ENCODE peak calls at places on chromosomes 1 and 21, in four cellular contexts. K is left lung, U is uterus, V is A549. Q is an unnamed sample.

GRCh38 chr21:42233067-42233981 is 14.4 kb downstream of the ABCG1 start:
- DNase-seq in V (peak; percentile 21), K (no peak), U (peak; percentile 72), Q (peak; percentile 76)

GRCh38 chr1:30188999-30189398 is 534.4 kb downstream of the MATN1 start:
- DNase-seq in V (no peak), K (no peak), U (no peak), Q (no peak)

GRCh38 chr1:153348511-153349362 is at the start of gene PGLYRP4:
- DNase-seq in U (no peak), V (no peak), K (no peak), Q (no peak)

GRCh38 chr1:103496014-103496635 is 29.4 kb upstream of the RNPC3 start:
- DNase-seq in K (no peak), U (no peak), V (no peak), Q (no peak)

GRCh38 chr1:45679123-45679522 is 7.2 kb downstream of the GPBP1L1 start:
- DNase-seq in V (no peak), U (no peak), K (no peak), Q (no peak)

GRCh38 chr1:211739671-211740411 is 64.4 kb upstream of the NEK2 start:
- DNase-seq in V (no peak), K (no peak), U (no peak), Q (no peak)

GRCh38 chr1:53544731-53545515 is 85.7 kb downstream of the DMRTB1 start:
- DNase-seq in K (peak; percentile 24), U (peak; percentile 2), V (no peak), Q (no peak)

GRCh38 chr1:153532769-153533599 is 2.8 kb downstream of the S100A6 start:
- DNase-seq in K (peak; percentile 96), U (peak; percentile 92), V (peak; percentile 91), Q (peak; percentile 73)

GRCh38 chr1:53377438-53377841 is 49.6 kb upstream of the LRP8 start:
- DNase-seq in U (peak; percentile 3), V (no peak), K (no peak), Q (no peak)

GRCh38 chr1:203072002-203072607 is 13.7 kb downstream of the MYOG start:
- DNase-seq in K (no peak), V (no peak), U (no peak), Q (no peak)

GRCh38 chr1:61807606-61808005 is 65.3 kb downstream of the PATJ start:
- DNase-seq in U (no peak), K (no peak), V (no peak), Q (no peak)

GRCh38 chr1:24978383-24979032 is 48.4 kb upstream of the RUNX3 start:
- DNase-seq in V (no peak), K (no peak), U (no peak), Q (no peak)

GRCh38 chr1:186102559-186103148 is 272.4 kb downstream of the TPR start:
- DNase-seq in K (no peak), V (no peak), U (no peak), Q (no peak)

GRCh38 chr21:34274001-34274400 is 89.8 kb upstream of the KCNE2 start:
- DNase-seq in U (no peak), K (no peak), V (no peak), Q (no peak)

GRCh38 chr1:149936076-149936991 is at the start of gene MTMR11:
- DNase-seq in K (no peak), U (peak; percentile 67), V (peak; percentile 55), Q (no peak)

GRCh38 chr1:94237291-94238226 is at the start of gene ARHGAP29:
- DNase-seq in U (peak; percentile 58), K (peak; percentile 95), V (peak; percentile 79), Q (peak; percentile 18)

GRCh38 chr1:179046808-179047636 is 21.3 kb downstream of the FAM20B start:
- DNase-seq in U (no peak), V (no peak), K (no peak), Q (no peak)

GRCh38 chr1:93573940-93574469 is 107.6 kb downstream of the BCAR3 start:
- DNase-seq in K (no peak), U (no peak), V (no peak), Q (no peak)

GRCh38 chr1:75969550-75969949 is 37.3 kb upstream of the ASB17 start:
- DNase-seq in U (no peak), V (no peak), K (no peak), Q (no peak)

GRCh38 chr1:75696000-75696399 is 28.5 kb upstream of the ACADM start:
- DNase-seq in V (no peak), K (no peak), U (no peak), Q (no peak)

GRCh38 chr1:19096036-19096833 is 113.8 kb downstream of the UBR4 start:
- DNase-seq in K (no peak), U (no peak), V (peak; percentile 56), Q (no peak)

GRCh38 chr1:32007591-32007940 is 6.1 kb upstream of the KHDRBS1 start:
- DNase-seq in K (no peak), V (no peak), U (no peak), Q (no peak)

GRCh38 chr1:94044290-94044790 is 76.6 kb downstream of the ABCA4 start:
- DNase-seq in K (no peak), U (peak; percentile 72), V (no peak), Q (no peak)

GRCh38 chr1:5651496-5651895 is 340.7 kb downstream of the NPHP4 start:
- DNase-seq in U (no peak), V (no peak), K (no peak), Q (no peak)

DNA sequence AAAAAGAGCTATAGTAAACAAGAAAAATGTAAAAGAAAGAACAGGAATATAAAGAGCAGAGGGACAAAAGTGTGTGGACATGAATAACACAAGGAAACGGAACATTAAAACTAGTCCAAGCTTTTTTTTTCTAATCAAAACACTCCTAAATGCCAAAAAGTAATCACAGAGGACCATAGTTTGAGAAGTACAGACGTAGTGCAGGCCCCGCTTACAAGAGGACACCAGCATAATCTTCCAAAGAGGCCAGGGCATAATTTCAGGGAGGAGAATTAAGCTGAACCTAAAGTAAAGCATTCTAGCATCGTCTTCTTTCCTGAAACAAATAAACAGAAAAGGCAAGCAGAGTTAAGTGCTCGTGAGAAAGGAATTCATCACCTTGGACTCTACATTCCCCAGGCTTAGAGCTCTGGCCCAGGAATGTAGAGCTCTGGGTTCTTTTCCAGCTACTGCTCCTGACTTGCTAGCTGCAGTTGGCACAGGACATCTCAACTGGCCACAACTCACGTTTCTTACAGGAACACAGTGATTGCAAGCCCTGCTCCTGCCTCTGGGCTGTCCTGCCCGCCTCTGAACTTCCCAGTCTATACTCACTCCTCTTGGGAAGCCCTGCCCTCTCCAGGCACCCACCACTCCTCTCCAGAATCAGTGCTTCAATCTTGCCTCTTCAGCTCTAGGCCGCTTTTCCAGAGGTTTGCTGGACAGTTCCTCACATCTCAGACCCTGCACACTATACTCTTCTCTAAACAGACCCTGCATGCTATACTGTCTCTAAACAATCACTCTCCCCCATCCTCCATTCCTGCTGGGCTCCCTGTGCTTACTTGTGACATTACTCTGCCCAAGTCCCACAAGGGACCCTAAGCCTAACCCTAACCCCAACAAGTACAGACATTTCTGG is 9.8 kb downstream of the RGS8 start:
- DNase-seq in V (no peak), U (no peak), K (no peak), Q (no peak)
- TF ChIP-seq CTCF in V (no peak), U (no peak), K (no peak), Q (no peak)

GRCh38 chr1:230104395-230105244 is 37.6 kb downstream of the GALNT2 start:
- DNase-seq in K (peak; percentile 97), V (peak; percentile 98), U (peak; percentile 89), Q (peak; percentile 30)
- TF ChIP-seq CTCF in K (no peak), V (no peak), U (no peak), Q (no peak)

DNA sequence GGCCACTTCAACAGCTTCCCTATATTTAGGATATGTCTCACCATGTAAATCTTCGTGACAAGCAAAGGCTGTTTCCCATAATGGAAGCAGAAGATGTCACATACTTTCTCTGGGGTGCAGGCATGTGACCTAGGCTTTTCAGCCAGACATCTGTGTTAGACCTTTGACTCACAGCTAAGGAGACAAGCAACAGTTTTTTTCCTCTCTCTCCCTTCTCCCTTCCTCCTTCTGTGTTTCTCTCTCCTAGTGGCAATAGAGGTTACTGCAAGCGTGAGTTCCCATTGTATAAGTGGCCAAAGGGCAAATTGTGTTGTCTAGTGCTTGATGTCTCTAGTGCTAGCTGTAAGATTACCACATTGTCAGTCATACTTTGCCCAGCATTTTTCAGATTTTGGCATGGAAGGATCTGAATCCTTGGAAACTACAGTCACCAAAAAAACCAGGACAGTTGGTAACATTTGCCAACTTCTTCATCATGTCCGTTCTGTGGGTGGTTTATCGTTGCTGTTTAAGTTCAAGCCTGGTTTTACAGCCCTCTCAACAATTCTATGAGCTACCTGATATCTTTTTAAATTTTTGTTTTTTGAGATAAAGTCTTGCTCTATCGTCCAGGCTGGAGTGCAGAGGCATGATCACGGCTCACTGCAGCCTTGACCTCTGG is 44.4 kb upstream of the RABGAP1L start:
- DNase-seq in V (peak; percentile 81), K (no peak), U (no peak), Q (no peak)
- TF ChIP-seq CTCF in V (peak; percentile 37), K (peak; percentile 58), U (peak; percentile 7), Q (peak; percentile 79)

DNA sequence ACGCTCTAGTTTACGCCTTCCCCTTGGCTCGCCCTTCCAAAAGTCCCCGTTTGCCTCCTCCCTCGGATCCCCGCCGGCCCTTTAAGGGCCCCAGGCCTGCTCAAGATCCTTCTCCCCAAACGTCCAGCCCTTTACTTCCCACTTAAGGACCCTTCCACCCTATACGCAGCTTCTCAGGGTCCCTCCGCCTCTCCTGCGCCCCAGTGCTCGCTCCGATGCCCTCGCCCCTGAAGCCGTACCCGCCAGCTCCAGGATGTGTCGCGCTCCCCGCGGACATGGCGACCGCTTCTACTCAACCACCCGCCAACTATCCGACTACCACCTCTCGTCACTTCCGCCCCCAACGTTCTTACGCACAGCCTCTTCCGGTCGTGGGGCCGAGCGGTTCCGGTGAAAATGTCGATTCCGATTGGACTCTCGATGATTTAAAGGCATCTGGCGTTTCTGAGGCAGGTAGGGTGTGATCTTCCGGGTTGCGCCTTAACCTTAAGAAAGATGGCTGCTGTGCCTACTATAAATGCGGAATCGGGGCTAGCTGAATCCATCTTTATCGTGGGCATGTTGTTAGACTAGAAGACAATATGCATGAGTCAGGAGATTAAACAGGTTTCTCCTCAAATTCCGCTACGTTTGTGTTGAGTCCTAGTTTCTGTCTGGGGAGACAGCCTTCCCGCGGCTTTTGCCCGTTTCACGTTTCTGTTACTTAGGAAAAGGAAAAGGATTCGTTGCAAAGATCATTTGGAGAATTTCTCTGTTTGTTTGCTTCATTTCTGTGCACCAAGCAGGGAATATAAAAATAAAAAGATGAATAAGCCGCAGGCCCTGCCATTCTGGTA is at the start of gene KHDC4:
- DNase-seq in V (peak; percentile 99), K (peak; percentile 94), U (peak; percentile 97), Q (peak; percentile 91)
- TF ChIP-seq CTCF in V (no peak), K (no peak), U (peak; percentile 35), Q (peak; percentile 21)

GRCh38 chr1:209549384-209550001 is 34.0 kb upstream of the CAMK1G start:
- DNase-seq in K (no peak), U (no peak), V (no peak), Q (no peak)
- TF ChIP-seq CTCF in K (no peak), U (no peak), V (no peak), Q (no peak)

GRCh38 chr1:147156643-147157042 is 15.6 kb downstream of the PRKAB2 start:
- DNase-seq in U (no peak), V (no peak), K (no peak), Q (no peak)
- TF ChIP-seq CTCF in U (no peak), V (no peak), K (no peak), Q (no peak)

GRCh38 chr1:26852701-26853100 is 10.2 kb upstream of the SFN start:
- DNase-seq in U (no peak), K (no peak), V (no peak), Q (no peak)

GRCh38 chr1:26851106-26851684 is 11.8 kb upstream of the SFN start:
- DNase-seq in K (no peak), U (no peak), V (no peak), Q (no peak)

GRCh38 chr1:26848947-26849774 is 13.8 kb upstream of the SFN start:
- DNase-seq in V (peak; percentile 95), K (peak; percentile 90), U (peak; percentile 72), Q (no peak)

GRCh38 chr1:26844389-26844788 is 17.9 kb downstream of the ZDHHC18 start:
- DNase-seq in U (no peak), V (no peak), K (no peak), Q (no peak)

GRCh38 chr1:26848499-26848898 is 14.4 kb upstream of the SFN start:
- DNase-seq in K (no peak), V (no peak), U (no peak), Q (no peak)
- TF ChIP-seq CTCF in K (no peak), V (no peak), U (no peak), Q (no peak)